ENCODE peak calls at places on chromosomes 2 and 18, in seven cellular contexts. P is A549, C is esophagus squamous epithelium, F is uterus, I is ovary, Z is GM12891, M is heart left ventricle. W is an unnamed sample.

GRCh38 chr18:45254683-45255082 is 360.6 kb upstream of the SLC14A2 start:
- DNase-seq in P (no peak), I (peak), M (peak), C (no peak), Z (no peak), F (peak), W (no peak)

GRCh38 chr2:73053316-73054114 is 18.0 kb downstream of the SFXN5 start:
- DNase-seq in P (no peak), M (no peak), C (no peak), I (no peak), Z (no peak), F (no peak), W (no peak)

GRCh38 chr2:207676827-207677354 is 34.5 kb upstream of the CCNYL1 start:
- DNase-seq in C (no peak), M (no peak), Z (no peak), I (no peak), F (no peak), P (peak), W (no peak)

GRCh38 chr2:24380687-24381271 is 20.4 kb upstream of the ITSN2 start:
- DNase-seq in C (no peak), M (no peak), I (no peak), Z (no peak), F (no peak), P (no peak), W (no peak)

GRCh38 chr2:199602271-199602895 is 144.6 kb upstream of the SATB2 start:
- DNase-seq in Z (no peak), F (no peak), C (no peak), P (peak), M (no peak), I (no peak), W (no peak)

GRCh38 chr2:65067806-65068553 is 11.8 kb downstream of the CEP68 start:
- DNase-seq in F (no peak), P (no peak), M (no peak), I (no peak), C (no peak), Z (no peak), W (no peak)

GRCh38 chr2:9552491-9553178 is 3.0 kb downstream of the ADAM17 start:
- DNase-seq in M (no peak), F (no peak), I (no peak), Z (no peak), P (peak), C (no peak), W (no peak)

GRCh38 chr2:149860276-149860921 is 272.8 kb upstream of the MMADHC start:
- DNase-seq in I (no peak), P (no peak), Z (no peak), C (no peak), M (peak), F (no peak), W (no peak)

GRCh38 chr18:74515620-74516231 is 18.6 kb upstream of the CNDP1 start:
- DNase-seq in F (no peak), M (no peak), C (no peak), I (no peak), P (no peak), Z (no peak), W (no peak)

GRCh38 chr2:8654483-8654882 is 27.4 kb upstream of the ID2 start:
- DNase-seq in F (no peak), C (no peak), I (no peak), M (no peak), P (no peak), Z (no peak), W (no peak)

GRCh38 chr2:223027442-223027841 is 24.5 kb upstream of the KCNE4 start:
- DNase-seq in C (no peak), Z (no peak), P (peak), I (no peak), F (no peak), M (no peak), W (no peak)

GRCh38 chr2:157052685-157053224 is 204.8 kb upstream of the GALNT5 start:
- DNase-seq in I (no peak), C (no peak), Z (no peak), F (no peak), P (peak), M (no peak), W (no peak)

GRCh38 chr2:157055660-157056199 is 201.8 kb upstream of the GALNT5 start:
- DNase-seq in Z (no peak), P (peak), F (no peak), M (no peak), C (no peak), I (no peak), W (no peak)

GRCh38 chr2:157058161-157058560 is 199.3 kb upstream of the GALNT5 start:
- DNase-seq in M (no peak), P (no peak), I (no peak), F (no peak), C (no peak), Z (no peak), W (no peak)

GRCh38 chr2:157056200-157056676 is 201.3 kb upstream of the GALNT5 start:
- DNase-seq in F (no peak), I (no peak), P (peak), M (no peak), Z (no peak), C (no peak), W (no peak)

GRCh38 chr2:157053876-157054275 is 203.6 kb upstream of the GALNT5 start:
- DNase-seq in P (no peak), F (no peak), Z (no peak), I (no peak), C (no peak), M (no peak), W (no peak)
- TF ChIP-seq POLR2A in P (no peak), F (no peak), Z (no peak), I (no peak), C (no peak), M (no peak), W (no peak)

GRCh38 chr2:218814540-218815243 is 16.9 kb downstream of the PRKAG3 start:
- DNase-seq in M (no peak), C (no peak), I (no peak), Z (no peak), P (no peak), F (no peak), W (no peak)

GRCh38 chr2:218819103-218819502 is 12.5 kb downstream of the PRKAG3 start:
- DNase-seq in Z (no peak), M (no peak), C (no peak), I (no peak), P (no peak), F (no peak), W (no peak)

GRCh38 chr2:218815649-218816048 is 16.0 kb downstream of the PRKAG3 start:
- DNase-seq in Z (no peak), I (no peak), F (no peak), M (no peak), P (no peak), C (no peak), W (no peak)

GRCh38 chr2:218815244-218815637 is 16.4 kb downstream of the PRKAG3 start:
- DNase-seq in F (no peak), P (no peak), C (no peak), M (no peak), Z (no peak), I (no peak), W (no peak)

DNA sequence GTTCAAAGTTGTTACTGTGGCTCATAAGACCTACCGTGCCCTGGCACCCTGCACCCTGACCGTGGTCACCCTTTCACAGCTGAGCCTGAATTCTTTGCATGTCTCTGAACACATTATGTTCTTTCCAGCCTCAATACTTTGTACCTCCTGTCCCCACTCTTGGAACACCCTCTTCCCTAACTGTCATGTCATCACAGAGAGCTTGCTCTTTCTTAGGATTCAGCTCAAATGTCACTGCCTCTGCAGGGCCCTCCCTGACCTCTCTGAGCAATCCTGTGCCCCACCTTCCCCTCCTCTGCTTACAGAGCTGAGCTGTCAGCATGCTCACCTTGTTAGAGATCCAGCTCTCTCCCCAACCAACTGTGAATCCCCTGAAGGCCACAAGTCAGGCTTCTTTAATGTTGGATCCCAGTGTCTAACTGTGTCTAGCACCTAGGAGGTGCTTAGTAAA is 15.0 kb downstream of the PRKAG3 start:
- DNase-seq in P (no peak), I (no peak), F (no peak), M (no peak), Z (no peak), C (no peak), W (no peak)
- TF ChIP-seq POLR2A in P (no peak), I (no peak), F (no peak), M (no peak), Z (no peak), C (no peak), W (no peak)

GRCh38 chr2:28390241-28390856 is 2.3 kb upstream of the FOSL2 start:
- DNase-seq in F (peak), C (peak), Z (peak), I (peak), M (peak), P (peak), W (peak)

GRCh38 chr2:28387082-28387960 is 5.3 kb upstream of the FOSL2 start:
- DNase-seq in C (no peak), Z (no peak), I (no peak), M (no peak), F (no peak), P (no peak), W (no peak)

GRCh38 chr2:28390857-28391563 is 1.6 kb upstream of the FOSL2 start:
- DNase-seq in M (peak), F (peak), I (peak), P (peak), C (no peak), Z (no peak), W (no peak)

GRCh38 chr2:28391564-28392296 is 928 bp upstream of the FOSL2 start:
- DNase-seq in C (peak), M (peak), F (peak), I (peak), Z (peak), P (peak), W (peak)

DNA sequence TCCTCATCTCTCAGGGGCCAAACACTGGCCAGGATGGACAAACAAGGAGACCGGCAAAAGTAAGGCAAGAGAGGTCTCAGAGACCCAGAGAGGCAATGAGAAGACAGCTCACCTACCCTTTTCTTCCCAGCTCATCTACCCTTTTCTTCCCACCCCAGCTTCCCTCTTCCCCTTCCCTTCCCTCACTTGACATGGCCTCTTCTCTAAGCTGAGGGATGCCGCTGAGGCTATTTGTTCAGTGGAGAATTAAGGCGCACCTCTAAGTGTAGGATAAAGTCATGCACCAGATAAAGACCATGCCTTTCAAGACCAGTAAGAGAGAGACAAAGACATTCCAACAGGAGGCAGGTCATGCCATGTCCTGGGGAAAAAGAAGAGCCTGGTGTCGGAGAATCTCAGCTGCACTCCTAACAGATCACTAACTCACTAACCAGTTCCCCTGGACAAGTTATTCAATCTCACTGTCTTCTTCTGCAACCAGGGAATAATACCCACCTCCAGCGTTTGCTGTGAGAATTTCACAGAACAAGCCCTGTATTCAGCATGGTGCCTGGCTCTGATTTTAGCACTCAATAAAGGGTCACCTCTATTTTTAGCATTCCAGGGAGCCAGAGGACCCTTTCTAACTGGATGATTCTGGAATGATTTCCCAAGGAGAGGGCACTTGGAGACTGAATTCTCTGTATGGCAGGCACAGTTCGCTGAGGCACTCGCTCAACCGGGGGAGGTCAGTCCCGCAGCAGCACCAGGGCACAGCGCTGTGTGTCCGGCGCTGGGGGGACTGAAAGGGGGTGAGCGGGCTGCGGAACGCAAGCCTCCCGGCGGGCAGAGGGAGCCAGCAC is 3.0 kb upstream of the FOSL2 start:
- DNase-seq in F (no peak), P (no peak), C (no peak), I (no peak), M (no peak), Z (no peak), W (no peak)
- TF ChIP-seq POLR2A in F (no peak), P (no peak), C (no peak), I (no peak), M (no peak), Z (no peak), W (no peak)

GRCh38 chr2:230591850-230592249 is 120.8 kb upstream of the CAB39 start:
- DNase-seq in F (no peak), I (no peak), M (no peak), C (no peak), Z (no peak), P (no peak), W (no peak)
- TF ChIP-seq POLR2A in F (no peak), I (no peak), M (no peak), C (no peak), Z (no peak), P (no peak), W (no peak)

DNA sequence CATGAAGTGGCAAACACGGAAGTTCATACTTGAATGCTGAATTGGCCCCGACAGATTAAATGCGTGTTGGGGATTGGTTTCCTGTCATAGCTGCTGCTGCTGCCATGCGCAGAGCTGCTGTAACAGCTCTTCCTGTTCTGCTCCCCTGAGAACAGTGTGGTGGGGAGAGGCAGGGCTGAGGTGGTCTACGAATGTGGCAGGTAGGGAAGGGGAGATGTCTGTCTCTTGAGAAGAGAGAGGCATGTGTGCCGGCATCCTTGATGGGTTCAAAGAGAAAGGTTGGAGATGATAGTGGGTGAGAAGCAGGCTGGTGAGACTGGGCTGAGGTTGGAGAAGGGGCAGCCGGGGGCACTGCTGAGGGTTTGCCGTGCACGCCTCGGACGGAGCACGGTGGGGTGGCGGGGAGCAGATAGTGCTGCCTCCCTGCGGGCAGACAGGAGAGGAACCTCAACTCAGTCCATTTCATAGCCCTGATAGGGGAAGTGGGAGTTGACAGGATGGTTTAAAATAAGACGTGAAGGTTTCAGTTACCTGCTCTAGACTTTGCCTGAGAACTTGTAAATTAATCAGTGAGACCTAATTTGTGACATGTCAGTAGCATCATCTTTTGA is 46.1 kb downstream of the TMEM185B start:
- DNase-seq in I (no peak), Z (peak), P (no peak), M (peak), C (no peak), F (no peak), W (peak)
- TF ChIP-seq POLR2A in I (no peak), Z (peak), P (no peak), M (no peak), C (no peak), F (no peak), W (peak)

GRCh38 chr2:11773111-11773510 is 26.7 kb downstream of the LPIN1 start:
- DNase-seq in F (no peak), M (no peak), Z (no peak), I (no peak), C (no peak), P (no peak), W (no peak)
- TF ChIP-seq POLR2A in F (no peak), M (no peak), Z (no peak), I (no peak), C (no peak), P (no peak), W (no peak)